ENCODE peak calls at places on chromosomes 4 and X, in eight cellular contexts. O, Y, K, A, Q, H, D and N are unnamed samples.

GRCh38 chr4:185903205-185903604 is 91.2 kb upstream of the SORBS2 start:
- DNase-seq in Y (no peak), D (peak), Q (no peak), A (no peak), K (no peak), O (no peak), H (no peak), N (no peak)

GRCh38 chrX:118574666-118575065 is 79.1 kb downstream of the DOCK11 start:
- DNase-seq in D (no peak), K (no peak), Y (no peak), A (no peak), H (no peak), O (no peak), Q (no peak), N (no peak)

GRCh38 chr4:98747659-98748091 is 89.3 kb upstream of the TSPAN5 start:
- DNase-seq in K (no peak), H (no peak), O (no peak), A (no peak), D (no peak), Q (no peak), Y (no peak), N (no peak)

GRCh38 chrX:67673741-67674274 is 130.0 kb downstream of the AR start:
- DNase-seq in H (no peak), Y (no peak), D (peak), O (no peak), A (no peak), Q (no peak), K (no peak), N (peak)

GRCh38 chr4:83212041-83212851 is 72.4 kb downstream of the COQ2 start:
- DNase-seq in A (no peak), D (peak), Q (no peak), H (no peak), O (peak), Y (no peak), K (no peak), N (no peak)

GRCh38 chr4:102094474-102094873 is 250.8 kb downstream of the SLC39A8 start:
- DNase-seq in Y (no peak), Q (no peak), O (no peak), D (no peak), K (no peak), A (no peak), H (no peak), N (no peak)

GRCh38 chrX:134670241-134670811 is 12.1 kb upstream of the PLAC1 start:
- DNase-seq in Y (no peak), H (peak), D (peak), A (no peak), O (no peak), Q (no peak), K (peak), N (peak)

GRCh38 chr4:137509855-137510282 is 22.4 kb downstream of the PCDH18 start:
- DNase-seq in Q (no peak), Y (no peak), D (no peak), A (no peak), K (peak), H (no peak), O (no peak), N (peak)

GRCh38 chr4:48963042-48963679 is 22.9 kb upstream of the CWH43 start:
- DNase-seq in Q (no peak), O (peak), K (peak), A (no peak), D (peak), Y (peak), H (peak), N (peak)

GRCh38 chr4:26326791-26327190 is 6.0 kb downstream of the RBPJ start:
- DNase-seq in D (peak), Y (no peak), H (no peak), O (no peak), A (no peak), Q (no peak), K (peak), N (peak)

GRCh38 chr4:74111576-74111975 is 12.6 kb upstream of the CXCL2 start:
- DNase-seq in H (no peak), O (no peak), Y (no peak), D (no peak), A (no peak), K (no peak), Q (no peak), N (no peak)

GRCh38 chrX:46333550-46333949 is 211.7 kb downstream of the ZNF674 start:
- DNase-seq in A (no peak), D (peak), O (no peak), Y (peak), Q (no peak), K (peak), H (no peak), N (no peak)

GRCh38 chr4:76233967-76234678 is 17.4 kb upstream of the FAM47E start:
- DNase-seq in Q (no peak), A (no peak), Y (no peak), H (peak), D (no peak), K (no peak), O (no peak), N (no peak)

GRCh38 chr4:186347743-186348142 is 81.8 kb downstream of the F11 start:
- DNase-seq in H (no peak), O (no peak), Q (no peak), A (peak), D (no peak), Y (no peak), K (no peak), N (no peak)

GRCh38 chr4:134343661-134344060 is 142.1 kb upstream of the PABPC4L start:
- DNase-seq in A (no peak), Q (no peak), K (no peak), Y (no peak), H (no peak), D (no peak), O (no peak), N (no peak)

GRCh38 chrX:20968996-20969395 is 405.2 kb upstream of the CNKSR2 start:
- DNase-seq in D (peak), Y (no peak), K (peak), A (no peak), O (no peak), Q (no peak), H (no peak), N (no peak)

GRCh38 chrX:100802843-100803242 is 17.3 kb upstream of the CSTF2 start:
- DNase-seq in H (no peak), K (no peak), O (no peak), A (no peak), Y (no peak), Q (no peak), D (no peak), N (no peak)

GRCh38 chrX:9117851-9118250 is 83.9 kb upstream of the FAM9B start:
- DNase-seq in Q (no peak), K (no peak), D (no peak), Y (no peak), H (no peak), A (no peak), O (no peak), N (peak)

GRCh38 chr4:178275671-178276360 is 833.6 kb upstream of the AGA start:
- DNase-seq in Y (no peak), D (no peak), K (no peak), H (no peak), O (no peak), Q (no peak), A (no peak), N (no peak)

GRCh38 chr4:185524888-185525863 is 10.1 kb downstream of the PDLIM3 start:
- DNase-seq in Y (no peak), Q (no peak), D (no peak), O (no peak), H (no peak), A (no peak), K (peak), N (no peak)

GRCh38 chrX:40327085-40327484 is 229.3 kb upstream of the BCOR start:
- DNase-seq in K (no peak), H (no peak), A (no peak), Y (no peak), O (no peak), D (no peak), Q (peak), N (no peak)

GRCh38 chr4:128782076-128782715 is 27.3 kb upstream of the JADE1 start:
- DNase-seq in D (no peak), H (no peak), O (peak), K (peak), A (no peak), Y (peak), Q (no peak), N (peak)

GRCh38 chrX:97011540-97011939 is 127.8 kb downstream of the RPA4 start:
- DNase-seq in Y (no peak), K (no peak), D (no peak), H (no peak), O (no peak), Q (no peak), A (no peak), N (no peak)

GRCh38 chrX:39772057-39772832 is 325.5 kb downstream of the BCOR start:
- DNase-seq in D (peak), K (peak), A (no peak), Y (no peak), H (peak), Q (no peak), O (peak), N (no peak)

GRCh38 chr4:84878090-84878489 is 88.4 kb downstream of the WDFY3 start:
- DNase-seq in O (no peak), A (no peak), Y (no peak), Q (no peak), H (no peak), D (peak), K (peak), N (peak)

GRCh38 chr4:16783119-16783518 is 115.3 kb downstream of the LDB2 start:
- DNase-seq in A (no peak), Y (no peak), O (no peak), D (no peak), H (no peak), K (no peak), Q (no peak), N (no peak)

GRCh38 chr4:153156263-153156662 is 48.0 kb upstream of the TRIM2 start:
- DNase-seq in O (no peak), K (no peak), Q (no peak), H (no peak), A (no peak), D (no peak), Y (no peak), N (no peak)

GRCh38 chrX:71543316-71543715 is 10.4 kb downstream of the OGT start:
- DNase-seq in D (peak), O (no peak), A (no peak), K (peak), Y (no peak), H (no peak), Q (no peak), N (peak)

GRCh38 chr4:109560687-109561452 is 824 bp downstream of the MCUB start:
- DNase-seq in A (no peak), D (peak), Y (peak), Q (peak), K (peak), O (peak), H (no peak), N (peak)

GRCh38 chr4:15479913-15480185 is 10.2 kb downstream of the CC2D2A start:
- DNase-seq in Q (no peak), K (no peak), D (no peak), H (no peak), A (no peak), Y (no peak), O (no peak), N (peak)

GRCh38 chr4:19156786-19157185 is 1094.9 kb upstream of the SLIT2 start:
- DNase-seq in Q (no peak), Y (no peak), H (no peak), A (no peak), D (no peak), K (no peak), O (no peak), N (no peak)

GRCh38 chr4:87644286-87644685 is 5.8 kb upstream of the DMP1 start:
- DNase-seq in Q (no peak), D (no peak), K (peak), H (no peak), Y (no peak), A (no peak), O (no peak), N (no peak)
- TF ChIP-seq CTCF in Q (no peak), D (no peak), K (peak), H (no peak), Y (no peak), A (no peak), O (no peak), N (no peak)

DNA sequence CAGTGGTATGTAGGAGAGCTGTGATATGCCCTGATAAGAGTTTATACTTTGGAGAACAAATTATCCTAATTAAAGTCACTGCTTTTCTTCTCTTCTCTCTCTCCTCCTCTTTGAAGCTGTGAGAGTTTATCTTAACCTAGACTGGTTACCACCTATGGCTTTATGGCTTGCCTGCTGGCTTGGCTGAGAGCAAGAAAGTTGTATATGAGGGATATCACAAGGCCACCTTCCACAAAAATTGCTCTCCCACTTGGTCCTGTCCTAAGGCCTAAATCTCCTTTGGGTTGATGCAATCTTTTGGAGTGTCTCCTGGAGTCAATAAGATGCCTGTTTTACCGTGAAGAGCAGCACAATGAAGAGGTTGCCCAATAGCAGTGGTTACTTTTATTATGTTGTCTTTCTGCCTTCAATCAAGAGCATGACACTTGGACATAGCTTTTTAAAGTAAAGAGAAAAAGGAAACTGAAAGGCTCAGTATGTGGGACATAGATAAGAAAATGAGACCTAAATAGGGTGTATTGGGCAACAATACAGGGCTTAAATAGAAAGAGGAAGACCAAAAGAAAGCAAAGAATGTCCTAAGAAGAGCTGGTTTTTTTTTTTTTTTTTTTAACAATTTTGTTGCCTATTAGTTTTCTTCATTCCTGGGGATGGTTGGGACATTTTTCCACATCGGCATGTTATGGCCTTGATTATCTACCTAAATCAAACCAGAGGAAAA is 9.2 kb downstream of the GUCY1A1 start:
- DNase-seq in K (peak), Q (no peak), O (no peak), D (no peak), Y (no peak), A (no peak), H (no peak), N (peak)
- H3K4me3 ChIP-seq in K (no peak), Q (peak), O (no peak), D (no peak), Y (no peak), A (no peak), H (peak), N (no peak)

GRCh38 chr4:141329174-141329569 is 108.5 kb downstream of the ZNF330 start:
- DNase-seq in Q (no peak), Y (no peak), D (peak), A (no peak), K (peak), H (no peak), O (no peak), N (peak)

GRCh38 chr4:141331534-141332358 is 111.1 kb downstream of the ZNF330 start:
- DNase-seq in A (no peak), H (no peak), K (no peak), Y (no peak), Q (no peak), D (no peak), O (no peak), N (no peak)

GRCh38 chr4:141328550-141329173 is 108.0 kb downstream of the ZNF330 start:
- DNase-seq in Q (no peak), O (no peak), K (peak), A (no peak), D (peak), H (no peak), Y (no peak), N (no peak)
- TF ChIP-seq CTCF in Q (no peak), O (no peak), K (no peak), A (no peak), D (no peak), H (no peak), Y (no peak), N (no peak)

GRCh38 chr4:174215936-174216699 is 67.3 kb downstream of the FBXO8 start:
- DNase-seq in D (no peak), Y (no peak), A (no peak), H (no peak), Q (no peak), K (no peak), O (no peak), N (peak)

GRCh38 chr4:174218127-174218790 is 65.2 kb downstream of the FBXO8 start:
- DNase-seq in Q (no peak), Y (no peak), O (no peak), D (no peak), K (no peak), H (no peak), A (peak), N (no peak)

GRCh38 chr4:174216935-174217272 is 66.6 kb downstream of the FBXO8 start:
- DNase-seq in Q (no peak), Y (no peak), O (no peak), H (no peak), D (no peak), K (no peak), A (no peak), N (peak)

GRCh38 chr4:174215055-174215454 is 68.4 kb downstream of the FBXO8 start:
- DNase-seq in Q (no peak), Y (no peak), H (no peak), O (no peak), A (no peak), D (no peak), K (no peak), N (no peak)

DNA sequence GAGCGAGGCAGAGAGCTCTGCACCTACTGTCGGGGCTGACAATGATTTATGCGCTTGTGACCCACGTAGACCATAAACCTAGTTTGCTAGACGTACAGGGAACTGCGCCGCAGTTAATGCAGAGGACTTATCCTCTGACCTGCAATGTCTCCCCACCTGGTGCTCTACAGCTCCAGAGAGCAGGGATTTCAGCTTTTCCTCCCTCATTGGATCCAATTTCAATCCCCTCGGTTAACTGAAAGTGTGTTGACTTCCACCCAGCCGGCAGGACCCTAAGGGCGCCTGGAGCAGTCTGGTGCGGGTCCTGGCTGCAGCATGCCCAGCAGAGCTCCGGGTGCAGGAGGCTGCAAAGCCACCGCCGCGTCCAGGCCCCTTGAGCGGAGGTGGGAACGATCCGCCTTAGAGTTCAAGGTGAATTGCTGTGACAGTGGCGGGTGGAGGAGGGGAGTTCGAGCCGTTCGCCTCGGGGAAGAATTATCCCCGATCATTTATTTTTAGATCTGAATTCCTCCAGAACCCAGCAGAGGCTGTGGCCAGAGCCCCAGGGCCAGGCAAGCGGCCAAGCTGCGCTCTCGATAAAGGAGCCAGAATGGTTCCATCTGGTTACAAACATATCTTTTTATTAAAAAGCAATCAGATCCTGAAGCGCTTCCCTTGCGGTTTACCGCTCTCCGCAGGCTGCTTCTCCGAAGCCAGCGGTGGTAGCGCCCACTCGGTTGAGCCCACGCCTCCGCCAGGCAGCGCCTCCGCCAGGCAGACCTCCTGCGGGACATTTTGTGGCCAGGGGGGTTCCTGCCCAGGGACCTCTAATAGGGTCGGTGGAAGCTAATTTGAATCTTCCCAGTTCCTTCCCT is 66.0 kb downstream of the FBXO8 start:
- DNase-seq in K (no peak), A (peak), H (no peak), O (no peak), D (no peak), Q (no peak), Y (no peak), N (peak)
- H3K4me3 ChIP-seq in K (no peak), A (peak), H (peak), O (no peak), D (no peak), Q (peak), Y (peak), N (peak)